ENCODE peak calls at places on chromosome 1, in seven cellular contexts. M is neuronal stem cell, A is H1, C is H9, N is mesendoderm, O is IMR-90, Y is trophoblast cell. Z is an unnamed sample.

GRCh38 chr1:28144203-28145135 is 32.0 kb downstream of the PTAFR start:
- DNase-seq in M (no peak), O (peak; percentile 80), A (no peak), N (peak; percentile 42), Y (peak; percentile 98), C (no peak), Z (peak; percentile 72)

GRCh38 chr1:226447932-226448670 is 40.2 kb upstream of the PARP1 start:
- DNase-seq in C (no peak), M (no peak), N (no peak), O (peak; percentile 12), A (no peak), Y (peak; percentile 62), Z (no peak)

GRCh38 chr1:159923203-159924024 is 1.9 kb downstream of the TAGLN2 start:
- DNase-seq in C (peak; percentile 85), A (peak; percentile 61), O (peak; percentile 83), M (no peak), N (peak; percentile 97), Y (peak; percentile 89), Z (peak; percentile 95)

GRCh38 chr1:200483491-200484143 is 73.8 kb upstream of the ZNF281 start:
- DNase-seq in Y (peak; percentile 93), N (peak; percentile 94), C (peak; percentile 55), A (no peak), M (no peak), O (peak; percentile 100), Z (peak; percentile 93)

GRCh38 chr1:218377143-218377660 is 32.1 kb downstream of the TGFB2 start:
- DNase-seq in O (peak; percentile 99), Y (peak; percentile 68), C (no peak), A (no peak), N (no peak), M (no peak), Z (peak; percentile 97)

GRCh38 chr1:213070399-213070798 is 19.4 kb downstream of the RPS6KC1 start:
- DNase-seq in A (no peak), Y (no peak), C (no peak), O (peak; percentile 86), N (no peak), M (no peak), Z (peak; percentile 85)

GRCh38 chr1:246769306-246769705 is 45.1 kb downstream of the SCCPDH start:
- DNase-seq in M (no peak), C (no peak), Y (no peak), O (peak; percentile 97), N (no peak), A (no peak), Z (no peak)

GRCh38 chr1:41619511-41620364 is 135.3 kb upstream of the EDN2 start:
- DNase-seq in A (peak; percentile 43), M (no peak), C (no peak), Y (no peak), O (no peak), N (peak; percentile 55), Z (no peak)

GRCh38 chr1:43930949-43931275 is 2.7 kb upstream of the ARTN start:
- DNase-seq in M (no peak), Y (no peak), C (no peak), N (no peak), O (no peak), A (no peak), Z (no peak)

GRCh38 chr1:246748867-246749266 is 24.7 kb downstream of the SCCPDH start:
- DNase-seq in N (no peak), M (no peak), Y (peak; percentile 67), O (no peak), C (no peak), A (no peak), Z (peak; percentile 59)

GRCh38 chr1:108505766-108506075 is 54.2 kb upstream of the EEIG2 start:
- DNase-seq in C (no peak), O (no peak), A (no peak), N (no peak), M (no peak), Y (no peak), Z (no peak)
- H2BK120ac ChIP-seq in C (no peak overlapping the region), O (no peak overlapping the region), A (no peak overlapping the region), N (no peak overlapping the region), M (no peak overlapping the region), Y (no peak overlapping the region), Z (no peak overlapping the region)

GRCh38 chr1:228366851-228367741 is 39.5 kb downstream of the TRIM11 start:
- DNase-seq in A (no peak), Y (no peak), N (no peak), C (no peak), O (no peak), M (no peak), Z (no peak)

GRCh38 chr1:228368801-228369607 is 37.6 kb downstream of the TRIM11 start:
- DNase-seq in M (no peak), N (no peak), A (no peak), O (peak; percentile 28), C (no peak), Y (no peak), Z (no peak)

GRCh38 chr1:228369608-228370438 is 36.8 kb downstream of the TRIM11 start:
- DNase-seq in A (no peak), M (no peak), O (no peak), Y (no peak), N (no peak), C (no peak), Z (no peak)

GRCh38 chr1:228366062-228366850 is 40.4 kb downstream of the TRIM11 start:
- DNase-seq in N (no peak), M (no peak), A (no peak), C (no peak), O (no peak), Y (no peak), Z (no peak)

DNA sequence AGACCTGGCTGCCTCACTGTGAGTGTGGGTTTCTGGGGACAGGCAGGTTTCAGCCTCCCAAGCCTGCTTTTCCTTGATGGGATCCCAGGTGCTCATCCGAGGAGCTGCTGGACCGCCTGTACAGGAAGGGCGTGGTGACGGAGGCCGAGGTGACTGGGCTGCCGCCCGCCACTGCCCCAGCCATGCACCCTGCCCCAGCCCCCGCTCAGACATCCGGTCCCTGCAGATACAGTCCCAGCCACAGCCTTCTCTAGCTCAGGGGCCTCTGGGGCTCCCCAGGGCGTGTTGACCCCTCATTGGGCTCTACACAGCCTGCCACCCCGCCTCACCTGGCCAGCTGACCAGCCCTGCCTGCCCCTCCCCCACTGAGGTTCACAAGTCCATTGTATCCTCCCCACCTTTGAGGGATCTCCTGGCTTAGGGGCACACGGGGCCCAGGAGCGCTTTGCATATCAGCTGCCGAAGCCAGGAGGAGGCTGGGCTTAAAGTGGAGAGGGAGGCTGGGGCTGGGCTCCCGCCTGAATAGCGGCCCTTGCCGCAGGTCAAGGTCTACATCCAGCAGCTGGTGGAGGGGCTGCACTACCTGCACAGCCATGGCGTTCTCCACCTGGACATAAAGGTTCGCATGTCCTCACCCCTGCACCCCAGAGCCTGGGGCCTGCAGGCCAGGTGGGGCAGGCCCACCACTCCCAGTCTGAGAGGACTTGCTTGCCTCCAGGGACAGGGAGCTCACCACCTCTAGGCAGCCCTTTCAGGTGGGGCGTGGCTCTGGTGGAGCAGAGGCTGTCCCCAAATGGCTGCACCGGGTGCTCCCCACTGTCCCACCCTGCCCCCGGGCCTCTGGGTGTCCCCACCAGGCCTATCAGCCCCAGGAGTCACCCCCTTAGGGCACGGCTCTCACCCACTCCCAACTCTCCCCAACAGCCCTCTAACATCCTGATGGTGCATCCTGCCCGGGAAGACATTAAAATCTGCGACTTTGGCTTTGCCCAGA is 38.5 kb downstream of the TRIM11 start:
- DNase-seq in N (peak; percentile 57), A (no peak), O (no peak), Y (no peak), C (peak; percentile 50), M (no peak), Z (no peak)
- H4K8ac ChIP-seq in N (no peak overlapping the region), A (peak overlapping the region; percentile 65), O (no peak overlapping the region), Y (no peak overlapping the region), C (no peak overlapping the region), M (no peak overlapping the region), Z (no peak overlapping the region)

GRCh38 chr1:78441921-78442320 is 48.9 kb upstream of the PTGFR start:
- DNase-seq in N (no peak), Y (peak; percentile 19), C (no peak), M (no peak), O (peak; percentile 27), A (no peak), Z (peak; percentile 3)

GRCh38 chr1:78437393-78437792 is 53.4 kb upstream of the PTGFR start:
- DNase-seq in M (no peak), Y (peak; percentile 28), A (no peak), O (peak; percentile 27), C (no peak), N (peak; percentile 57), Z (no peak)

GRCh38 chr1:78434351-78434750 is 56.4 kb upstream of the PTGFR start:
- DNase-seq in A (no peak), O (no peak), C (no peak), Y (no peak), N (no peak), M (no peak), Z (no peak)

GRCh38 chr1:78440381-78440793 is 50.4 kb upstream of the PTGFR start:
- DNase-seq in N (no peak), A (no peak), Y (no peak), O (peak; percentile 69), M (no peak), C (no peak), Z (no peak)

DNA sequence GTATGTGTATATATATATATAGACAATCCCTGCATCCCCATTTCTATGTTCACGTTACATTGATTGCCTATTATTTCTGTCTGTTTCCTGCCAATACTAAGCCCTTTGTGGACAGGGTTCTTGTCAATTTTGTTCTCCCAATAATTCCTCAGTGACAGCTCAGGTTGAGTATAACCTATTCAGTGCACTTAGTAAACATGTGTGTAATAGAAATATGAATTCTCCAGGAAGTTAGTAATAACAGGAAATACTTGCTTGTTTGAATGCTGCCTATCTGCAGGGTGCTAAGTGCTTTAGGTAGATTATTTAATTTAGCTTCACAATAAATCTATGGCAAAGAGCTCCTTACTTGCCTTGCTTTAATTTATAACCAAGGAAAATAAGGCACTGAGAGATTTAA is 52.8 kb upstream of the PTGFR start:
- DNase-seq in N (no peak), A (no peak), O (no peak), Y (no peak), M (no peak), C (no peak), Z (no peak)
- H2BK120ac ChIP-seq in N (no peak overlapping the region), A (no peak overlapping the region), O (no peak overlapping the region), Y (no peak overlapping the region), M (no peak overlapping the region), C (no peak overlapping the region), Z (no peak overlapping the region)

DNA sequence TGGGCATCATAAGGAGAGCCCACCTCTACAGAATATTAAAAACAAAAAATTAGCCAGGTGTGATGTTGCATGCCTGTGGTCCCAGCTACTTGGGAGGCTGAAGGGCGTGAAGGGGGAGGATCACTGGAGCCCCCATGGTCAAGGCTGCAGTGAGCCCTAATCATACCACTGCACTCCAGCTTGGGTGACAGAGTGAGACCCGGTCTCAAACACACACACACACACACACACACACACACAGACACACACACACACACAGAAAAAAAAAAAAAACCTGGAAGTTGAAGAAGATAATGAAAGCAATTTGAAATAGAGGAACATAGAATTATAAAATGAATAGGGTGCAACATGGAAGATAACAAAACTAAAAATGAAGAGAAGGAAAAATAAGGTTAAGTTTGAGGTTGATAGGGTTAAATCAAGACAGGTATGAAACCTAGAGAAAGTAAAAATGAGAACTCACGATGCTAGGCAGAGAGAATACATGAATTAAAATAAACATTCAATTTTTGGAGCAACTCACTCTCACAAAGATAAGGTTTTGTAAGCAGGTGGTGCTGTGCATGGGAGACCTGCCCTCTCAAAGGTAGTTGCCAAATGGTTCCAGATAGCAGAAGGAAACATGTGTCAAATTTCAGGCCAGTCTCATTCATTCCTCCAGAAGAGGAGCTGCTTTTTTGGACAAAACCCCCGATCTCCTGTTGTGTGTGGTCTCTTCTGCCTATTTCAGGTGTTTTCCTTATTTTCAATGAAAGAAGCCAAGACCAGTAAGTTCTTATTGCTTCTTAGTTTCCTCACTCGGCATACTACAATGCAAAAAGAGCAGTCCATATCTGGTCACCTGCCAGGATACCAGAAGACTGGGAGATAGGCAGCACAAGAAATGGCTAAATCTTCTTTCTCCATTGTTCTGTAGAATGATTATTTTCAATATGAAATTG is 3.3 kb downstream of the CR1L start:
- DNase-seq in N (peak; percentile 39), Y (no peak), A (no peak), C (no peak), O (no peak), M (no peak), Z (no peak)
- H4K8ac ChIP-seq in N (no peak overlapping the region), Y (no peak overlapping the region), A (no peak overlapping the region), C (no peak overlapping the region), O (no peak overlapping the region), M (no peak overlapping the region), Z (no peak overlapping the region)